ENCODE peak calls at places on chromosomes 16 and 17, in four cellular contexts. F, R, Z and L are unnamed samples.

GRCh38 chr17:44385287-44386181 is 3.9 kb downstream of the ITGA2B start:
- DNase-seq in F (peak), Z (peak), R (peak), L (peak)

GRCh38 chr16:2686912-2687507 is 4.7 kb downstream of the KCTD5 start:
- DNase-seq in Z (peak), R (no peak), F (no peak), L (no peak)

GRCh38 chr17:49071106-49071505 is 61.5 kb upstream of the B4GALNT2 start:
- DNase-seq in F (no peak), Z (no peak), R (no peak), L (no peak)

GRCh38 chr16:19472487-19472886 is 49.4 kb downstream of the GDE1 start:
- DNase-seq in R (no peak), Z (no peak), F (no peak), L (no peak)

GRCh38 chr16:88686439-88687253 is at the start of gene SNAI3:
- DNase-seq in R (peak), Z (peak), F (peak), L (peak)

GRCh38 chr17:79165296-79165695 is 90.7 kb downstream of the ENGASE start:
- DNase-seq in Z (no peak), R (no peak), F (no peak), L (no peak)

GRCh38 chr16:50835358-50836060 is 93.6 kb downstream of the CYLD start:
- DNase-seq in R (no peak), Z (no peak), F (no peak), L (no peak)

GRCh38 chr17:58322581-58323419 is 5.8 kb downstream of the TSPOAP1 start:
- DNase-seq in F (no peak), R (no peak), Z (no peak), L (no peak)

GRCh38 chr17:21001813-21002221 is 41.0 kb downstream of the USP22 start:
- DNase-seq in R (no peak), Z (no peak), F (no peak), L (no peak)

GRCh38 chr17:3213587-3213986 is 6.1 kb downstream of the OR1A1 start:
- DNase-seq in Z (no peak), R (no peak), F (no peak), L (no peak)